ENCODE peak calls at places on chromosomes 2 and 18, in six cellular contexts. One of them, this sample, is unnamed.

GRCh38 chr2:127763776-127764175 is 47.2 kb downstream of the WDR33 start:
- DNase-seq in endothelial cell of umbilical vein: no peak
- DNase-seq in NCI-H2107: no peak
- DNase-seq in amniotic stem cell: peak
- DNase-seq in HTR-8/SVneo: no peak
- DNase-seq in posterior vena cava: no peak
- DNase-seq in this sample: no peak

GRCh38 chr2:119958642-119959268 is 54.1 kb upstream of the EPB41L5 start:
- DNase-seq in endothelial cell of umbilical vein: no peak
- DNase-seq in NCI-H2107: no peak
- DNase-seq in amniotic stem cell: peak
- DNase-seq in HTR-8/SVneo: no peak
- DNase-seq in posterior vena cava: no peak
- DNase-seq in this sample: no peak

GRCh38 chr18:7645756-7646155 is 78.6 kb downstream of the PTPRM start:
- DNase-seq in endothelial cell of umbilical vein: peak
- DNase-seq in NCI-H2107: no peak
- DNase-seq in amniotic stem cell: no peak
- DNase-seq in HTR-8/SVneo: no peak
- DNase-seq in posterior vena cava: no peak
- DNase-seq in this sample: peak

GRCh38 chr2:43459455-43459854 is 136.4 kb downstream of the THADA start:
- DNase-seq in endothelial cell of umbilical vein: peak
- DNase-seq in NCI-H2107: no peak
- DNase-seq in amniotic stem cell: no peak
- DNase-seq in HTR-8/SVneo: no peak
- DNase-seq in posterior vena cava: no peak
- DNase-seq in this sample: no peak

GRCh38 chr2:191857406-191857805 is 10.5 kb upstream of the CAVIN2 start:
- DNase-seq in endothelial cell of umbilical vein: peak
- DNase-seq in NCI-H2107: no peak
- DNase-seq in amniotic stem cell: no peak
- DNase-seq in HTR-8/SVneo: no peak
- DNase-seq in posterior vena cava: no peak
- DNase-seq in this sample: no peak

GRCh38 chr18:61034581-61034980 is 298.6 kb upstream of the CDH20 start:
- DNase-seq in endothelial cell of umbilical vein: no peak
- DNase-seq in NCI-H2107: no peak
- DNase-seq in amniotic stem cell: no peak
- DNase-seq in HTR-8/SVneo: no peak
- DNase-seq in posterior vena cava: no peak
- DNase-seq in this sample: no peak

GRCh38 chr2:127106457-127106997 is 427 bp downstream of the BIN1 start:
- DNase-seq in endothelial cell of umbilical vein: no peak
- DNase-seq in NCI-H2107: no peak
- DNase-seq in amniotic stem cell: no peak
- DNase-seq in HTR-8/SVneo: no peak
- DNase-seq in posterior vena cava: peak
- DNase-seq in this sample: peak

GRCh38 chr18:61637319-61637718 is 255.5 kb downstream of the RNF152 start:
- DNase-seq in endothelial cell of umbilical vein: no peak
- DNase-seq in NCI-H2107: no peak
- DNase-seq in amniotic stem cell: no peak
- DNase-seq in HTR-8/SVneo: no peak
- DNase-seq in posterior vena cava: no peak
- DNase-seq in this sample: no peak

GRCh38 chr2:66255871-66256270 is 179.1 kb upstream of the MEIS1 start:
- DNase-seq in endothelial cell of umbilical vein: no peak
- DNase-seq in NCI-H2107: no peak
- DNase-seq in amniotic stem cell: no peak
- DNase-seq in HTR-8/SVneo: no peak
- DNase-seq in posterior vena cava: no peak
- DNase-seq in this sample: no peak

GRCh38 chr2:98730053-98730850 is 680 bp downstream of the MGAT4A start:
- DNase-seq in endothelial cell of umbilical vein: peak
- DNase-seq in NCI-H2107: peak
- DNase-seq in amniotic stem cell: no peak
- DNase-seq in HTR-8/SVneo: no peak
- DNase-seq in posterior vena cava: peak
- DNase-seq in this sample: no peak

GRCh38 chr2:200616193-200616592 is 30.4 kb downstream of the AOX1 start:
- DNase-seq in endothelial cell of umbilical vein: no peak
- DNase-seq in NCI-H2107: no peak
- DNase-seq in amniotic stem cell: no peak
- DNase-seq in HTR-8/SVneo: no peak
- DNase-seq in posterior vena cava: no peak
- DNase-seq in this sample: no peak

GRCh38 chr2:43402002-43402401 is 175.6 kb upstream of the ZFP36L2 start:
- DNase-seq in endothelial cell of umbilical vein: no peak
- DNase-seq in NCI-H2107: no peak
- DNase-seq in amniotic stem cell: no peak
- DNase-seq in HTR-8/SVneo: no peak
- DNase-seq in posterior vena cava: no peak
- DNase-seq in this sample: no peak

GRCh38 chr2:20120569-20121416 is 69.4 kb upstream of the LAPTM4A start:
- DNase-seq in endothelial cell of umbilical vein: no peak
- DNase-seq in NCI-H2107: no peak
- DNase-seq in amniotic stem cell: no peak
- DNase-seq in HTR-8/SVneo: no peak
- DNase-seq in posterior vena cava: peak
- DNase-seq in this sample: no peak

GRCh38 chr2:218009191-218010114 is 6.7 kb upstream of the TNS1 start:
- DNase-seq in endothelial cell of umbilical vein: no peak
- DNase-seq in NCI-H2107: no peak
- DNase-seq in amniotic stem cell: no peak
- DNase-seq in HTR-8/SVneo: no peak
- DNase-seq in posterior vena cava: no peak
- DNase-seq in this sample: no peak

GRCh38 chr2:164868563-164869419 is 27.2 kb upstream of the COBLL1 start:
- DNase-seq in endothelial cell of umbilical vein: peak
- DNase-seq in NCI-H2107: no peak
- DNase-seq in amniotic stem cell: no peak
- DNase-seq in HTR-8/SVneo: no peak
- DNase-seq in posterior vena cava: no peak
- DNase-seq in this sample: no peak

GRCh38 chr2:1306029-1306686 is 107.1 kb upstream of the TPO start:
- DNase-seq in endothelial cell of umbilical vein: no peak
- DNase-seq in NCI-H2107: no peak
- DNase-seq in amniotic stem cell: no peak
- DNase-seq in HTR-8/SVneo: no peak
- DNase-seq in posterior vena cava: no peak
- DNase-seq in this sample: no peak

GRCh38 chr2:241775223-241776177 is 1.1 kb upstream of the GAL3ST2 start:
- DNase-seq in endothelial cell of umbilical vein: no peak
- DNase-seq in NCI-H2107: no peak
- DNase-seq in amniotic stem cell: no peak
- DNase-seq in HTR-8/SVneo: no peak
- DNase-seq in posterior vena cava: no peak
- DNase-seq in this sample: no peak

GRCh38 chr2:151634726-151635467 is 99.4 kb downstream of the NEB start:
- DNase-seq in endothelial cell of umbilical vein: no peak
- DNase-seq in NCI-H2107: no peak
- DNase-seq in amniotic stem cell: no peak
- DNase-seq in HTR-8/SVneo: no peak
- DNase-seq in posterior vena cava: no peak
- DNase-seq in this sample: no peak

This sample was measured in A549.